ENCODE peak calls at places on chromosome 10, in seven cellular contexts. One of them, this sample, is unnamed.
A peak's percentile ranks its signal among the peaks of the same experiment; 100 is the strongest.

GRCh38 chr10:132478341-132479023 is 59.1 kb upstream of the INPP5A start:
- DNase-seq in endothelial cell of umbilical vein: no peak
- DNase-seq in IMR-90: no peak
- DNase-seq in upper lobe of right lung: peak; percentile 53
- DNase-seq in lower lobe of right lung: peak; percentile 39
- DNase-seq in lung: no peak
- DNase-seq in cardiac muscle cell: no peak
- DNase-seq in this sample: no peak

GRCh38 chr10:113523071-113523470 is 29.8 kb upstream of the HABP2 start:
- DNase-seq in endothelial cell of umbilical vein: no peak
- DNase-seq in IMR-90: no peak
- DNase-seq in upper lobe of right lung: no peak
- DNase-seq in lower lobe of right lung: no peak
- DNase-seq in lung: no peak
- DNase-seq in cardiac muscle cell: peak; percentile 26
- DNase-seq in this sample: no peak

GRCh38 chr10:101301111-101301731 is 52.7 kb upstream of the BTRC start:
- DNase-seq in endothelial cell of umbilical vein: peak; percentile 44
- DNase-seq in IMR-90: peak; percentile 44
- DNase-seq in upper lobe of right lung: no peak
- DNase-seq in lower lobe of right lung: no peak
- DNase-seq in lung: no peak
- DNase-seq in cardiac muscle cell: peak; percentile 67
- DNase-seq in this sample: no peak

GRCh38 chr10:96259150-96259549 is 12.2 kb downstream of the BLNK start:
- DNase-seq in endothelial cell of umbilical vein: no peak
- DNase-seq in IMR-90: no peak
- DNase-seq in upper lobe of right lung: no peak
- DNase-seq in lower lobe of right lung: no peak
- DNase-seq in lung: no peak
- DNase-seq in cardiac muscle cell: no peak
- DNase-seq in this sample: no peak

GRCh38 chr10:131645756-131646155 is 255.1 kb upstream of the PPP2R2D start:
- DNase-seq in endothelial cell of umbilical vein: no peak
- DNase-seq in IMR-90: no peak
- DNase-seq in upper lobe of right lung: peak; percentile 53
- DNase-seq in lower lobe of right lung: no peak
- DNase-seq in lung: no peak
- DNase-seq in cardiac muscle cell: no peak
- DNase-seq in this sample: no peak

GRCh38 chr10:117168729-117169128 is 28.6 kb upstream of the KCNK18 start:
- DNase-seq in endothelial cell of umbilical vein: no peak
- DNase-seq in IMR-90: no peak
- DNase-seq in upper lobe of right lung: no peak
- DNase-seq in lower lobe of right lung: no peak
- DNase-seq in lung: no peak
- DNase-seq in cardiac muscle cell: no peak
- DNase-seq in this sample: no peak

GRCh38 chr10:128469515-128469914 is 343.3 kb upstream of the MKI67 start:
- DNase-seq in endothelial cell of umbilical vein: no peak
- DNase-seq in IMR-90: no peak
- DNase-seq in upper lobe of right lung: no peak
- DNase-seq in lower lobe of right lung: no peak
- DNase-seq in lung: no peak
- DNase-seq in cardiac muscle cell: no peak
- DNase-seq in this sample: no peak

GRCh38 chr10:133481657-133482056 is 27.9 kb downstream of the SCART1 start:
- DNase-seq in endothelial cell of umbilical vein: no peak
- DNase-seq in IMR-90: no peak
- DNase-seq in upper lobe of right lung: no peak
- DNase-seq in lower lobe of right lung: no peak
- DNase-seq in lung: no peak
- DNase-seq in cardiac muscle cell: no peak
- DNase-seq in this sample: no peak

GRCh38 chr10:114487815-114488536 is 83.7 kb upstream of the AFAP1L2 start:
- DNase-seq in endothelial cell of umbilical vein: no peak
- DNase-seq in IMR-90: peak; percentile 45
- DNase-seq in upper lobe of right lung: no peak
- DNase-seq in lower lobe of right lung: no peak
- DNase-seq in lung: no peak
- DNase-seq in cardiac muscle cell: no peak
- DNase-seq in this sample: no peak

GRCh38 chr10:76115471-76116155 is 684.2 kb downstream of the LRMDA start:
- DNase-seq in endothelial cell of umbilical vein: no peak
- DNase-seq in IMR-90: no peak
- DNase-seq in upper lobe of right lung: no peak
- DNase-seq in lower lobe of right lung: no peak
- DNase-seq in lung: no peak
- DNase-seq in cardiac muscle cell: no peak
- DNase-seq in this sample: no peak

GRCh38 chr10:75776738-75777504 is 345.5 kb downstream of the LRMDA start:
- DNase-seq in endothelial cell of umbilical vein: no peak
- DNase-seq in IMR-90: no peak
- DNase-seq in upper lobe of right lung: no peak
- DNase-seq in lower lobe of right lung: no peak
- DNase-seq in lung: no peak
- DNase-seq in cardiac muscle cell: no peak
- DNase-seq in this sample: no peak

GRCh38 chr10:74177140-74177677 is 26.2 kb downstream of the ADK start:
- DNase-seq in endothelial cell of umbilical vein: no peak
- DNase-seq in IMR-90: peak; percentile 17
- DNase-seq in upper lobe of right lung: peak; percentile 79
- DNase-seq in lower lobe of right lung: peak; percentile 64
- DNase-seq in lung: peak; percentile 39
- DNase-seq in cardiac muscle cell: peak; percentile 18
- DNase-seq in this sample: no peak

GRCh38 chr10:126508535-126509040 is 120.3 kb upstream of the ADAM12 start:
- DNase-seq in endothelial cell of umbilical vein: no peak
- DNase-seq in IMR-90: no peak
- DNase-seq in upper lobe of right lung: no peak
- DNase-seq in lower lobe of right lung: no peak
- DNase-seq in lung: peak; percentile 18
- DNase-seq in cardiac muscle cell: no peak
- DNase-seq in this sample: no peak

GRCh38 chr10:88227342-88228018 is 355.6 kb downstream of the RNLS start:
- DNase-seq in endothelial cell of umbilical vein: no peak
- DNase-seq in IMR-90: peak; percentile 85
- DNase-seq in upper lobe of right lung: no peak
- DNase-seq in lower lobe of right lung: no peak
- DNase-seq in lung: no peak
- DNase-seq in cardiac muscle cell: peak; percentile 86
- DNase-seq in this sample: no peak

GRCh38 chr10:89207801-89208551 is 859 bp upstream of the CH25H start:
- DNase-seq in endothelial cell of umbilical vein: no peak
- DNase-seq in IMR-90: no peak
- DNase-seq in upper lobe of right lung: peak; percentile 79
- DNase-seq in lower lobe of right lung: peak; percentile 73
- DNase-seq in lung: no peak
- DNase-seq in cardiac muscle cell: no peak
- DNase-seq in this sample: peak; percentile 22

GRCh38 chr10:72736176-72736795 is 44.3 kb downstream of the MCU start:
- DNase-seq in endothelial cell of umbilical vein: peak; percentile 96
- DNase-seq in IMR-90: peak; percentile 49
- DNase-seq in upper lobe of right lung: no peak
- DNase-seq in lower lobe of right lung: no peak
- DNase-seq in lung: no peak
- DNase-seq in cardiac muscle cell: peak; percentile 87
- DNase-seq in this sample: no peak

GRCh38 chr10:100146875-100147665 is 38.8 kb downstream of the ERLIN1 start:
- DNase-seq in endothelial cell of umbilical vein: no peak
- DNase-seq in IMR-90: no peak
- DNase-seq in upper lobe of right lung: no peak
- DNase-seq in lower lobe of right lung: no peak
- DNase-seq in lung: no peak
- DNase-seq in cardiac muscle cell: peak; percentile 16
- DNase-seq in this sample: no peak

DNA sequence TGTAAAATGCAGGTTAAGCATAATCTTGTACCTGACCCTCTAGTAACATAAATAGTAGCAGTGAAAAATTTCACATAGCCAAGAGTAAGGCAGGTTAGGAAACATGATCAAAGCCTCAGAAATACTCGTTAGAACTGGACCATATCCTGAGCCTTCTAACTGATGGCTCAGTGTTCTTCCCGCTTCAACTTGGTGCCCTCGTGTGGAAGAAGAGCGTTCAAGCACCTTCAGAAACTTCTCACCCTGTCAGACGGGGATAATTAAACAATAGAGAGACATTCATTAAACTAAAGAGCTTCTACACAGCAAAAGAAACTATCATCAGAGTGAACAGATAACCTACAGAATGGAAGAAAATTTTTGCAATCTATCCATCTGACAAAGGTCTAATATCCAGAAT is 124.5 kb downstream of the MYOF start:
- DNase-seq in endothelial cell of umbilical vein: peak; percentile 51
- DNase-seq in IMR-90: peak; percentile 32
- DNase-seq in upper lobe of right lung: no peak
- DNase-seq in lower lobe of right lung: no peak
- DNase-seq in lung: no peak
- DNase-seq in cardiac muscle cell: peak; percentile 62
- DNase-seq in this sample: no peak
- TF ChIP-seq CTCF in endothelial cell of umbilical vein: peak; percentile 43
- TF ChIP-seq CTCF in IMR-90: peak; percentile 45
- TF ChIP-seq CTCF in upper lobe of right lung: peak; percentile 40
- TF ChIP-seq CTCF in lower lobe of right lung: peak; percentile 41
- TF ChIP-seq CTCF in lung: no peak
- TF ChIP-seq CTCF in cardiac muscle cell: peak; percentile 66
- TF ChIP-seq CTCF in this sample: peak; percentile 58

DNA sequence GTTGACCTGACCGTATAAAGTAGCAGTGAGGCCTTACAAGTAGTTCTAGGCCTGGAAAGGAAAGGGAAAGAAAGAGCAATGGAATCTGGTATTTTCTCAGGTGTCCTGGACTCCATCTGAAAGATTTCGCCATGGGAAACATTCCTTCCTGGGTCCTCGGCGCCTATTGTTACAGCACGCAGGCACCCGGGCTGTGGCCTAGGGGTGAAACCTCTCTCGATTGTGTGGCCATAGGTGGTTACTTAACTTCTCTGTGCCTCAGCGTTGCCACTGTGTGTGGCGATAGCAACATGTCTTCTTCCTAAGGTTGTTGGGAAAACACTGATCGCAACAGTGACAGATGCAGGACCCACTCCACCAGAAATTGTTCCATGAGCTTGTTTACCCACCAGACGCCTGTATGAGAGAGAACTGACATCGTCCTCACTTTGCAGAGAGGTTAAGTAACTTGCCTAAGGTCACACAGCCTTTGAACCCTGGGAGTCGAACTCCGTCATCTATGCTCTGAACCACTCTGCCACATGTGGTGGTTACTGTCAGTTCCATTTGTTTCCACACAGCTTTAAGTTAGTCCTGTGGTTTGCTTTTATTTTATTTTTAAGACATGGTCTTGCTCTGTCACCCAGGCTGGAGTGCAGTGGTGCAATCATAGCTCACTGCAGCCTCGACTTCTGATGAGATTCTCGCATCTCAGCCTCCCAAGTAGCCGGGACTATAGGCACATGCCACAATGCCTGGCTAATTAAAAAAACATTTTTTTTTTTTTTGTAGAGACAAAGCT is 73.4 kb downstream of the LHPP start:
- DNase-seq in endothelial cell of umbilical vein: no peak
- DNase-seq in IMR-90: no peak
- DNase-seq in upper lobe of right lung: no peak
- DNase-seq in lower lobe of right lung: no peak
- DNase-seq in lung: no peak
- DNase-seq in cardiac muscle cell: no peak
- DNase-seq in this sample: no peak
- H3K4me3 ChIP-seq in endothelial cell of umbilical vein: no peak overlapping the region
- H3K4me3 ChIP-seq in IMR-90: no peak overlapping the region
- H3K4me3 ChIP-seq in upper lobe of right lung: no peak overlapping the region
- H3K4me3 ChIP-seq in lower lobe of right lung: no peak overlapping the region
- H3K4me3 ChIP-seq in lung: no peak overlapping the region
- H3K4me3 ChIP-seq in cardiac muscle cell: no peak overlapping the region
- H3K4me3 ChIP-seq in this sample: no peak overlapping the region

DNA sequence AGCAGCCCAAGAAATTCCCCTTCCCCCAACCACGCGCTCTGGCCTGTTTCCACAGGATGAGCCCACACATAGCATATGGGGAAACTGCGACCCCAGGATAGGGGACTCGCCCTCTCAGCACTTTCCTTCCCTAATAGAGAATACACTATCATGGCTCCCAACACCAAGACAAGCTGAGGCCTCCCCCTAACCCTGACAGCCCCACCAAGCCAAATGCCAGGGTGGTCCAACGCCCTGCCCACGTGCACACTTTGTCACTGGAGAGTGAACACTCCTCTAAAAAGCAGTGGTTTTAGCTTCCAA is 11.0 kb downstream of the PSD start:
- DNase-seq in endothelial cell of umbilical vein: no peak
- DNase-seq in IMR-90: no peak
- DNase-seq in upper lobe of right lung: no peak
- DNase-seq in lower lobe of right lung: no peak
- DNase-seq in lung: no peak
- DNase-seq in cardiac muscle cell: no peak
- DNase-seq in this sample: no peak
- H3K27me3 ChIP-seq in endothelial cell of umbilical vein: peaks cover 44% of the 10 kb centered on the region
- H3K27me3 ChIP-seq in IMR-90: peaks cover 36% of the 10 kb centered on the region
- H3K27me3 ChIP-seq in upper lobe of right lung: peaks cover 49% of the 10 kb centered on the region
- H3K27me3 ChIP-seq in lower lobe of right lung: peaks cover 49% of the 10 kb centered on the region
- H3K27me3 ChIP-seq in lung: no peaks in the 10 kb centered on the region
- H3K27me3 ChIP-seq in cardiac muscle cell: peaks cover 32% of the 10 kb centered on the region
- H3K27me3 ChIP-seq in this sample: peaks cover 6% of the 10 kb centered on the region

DNA sequence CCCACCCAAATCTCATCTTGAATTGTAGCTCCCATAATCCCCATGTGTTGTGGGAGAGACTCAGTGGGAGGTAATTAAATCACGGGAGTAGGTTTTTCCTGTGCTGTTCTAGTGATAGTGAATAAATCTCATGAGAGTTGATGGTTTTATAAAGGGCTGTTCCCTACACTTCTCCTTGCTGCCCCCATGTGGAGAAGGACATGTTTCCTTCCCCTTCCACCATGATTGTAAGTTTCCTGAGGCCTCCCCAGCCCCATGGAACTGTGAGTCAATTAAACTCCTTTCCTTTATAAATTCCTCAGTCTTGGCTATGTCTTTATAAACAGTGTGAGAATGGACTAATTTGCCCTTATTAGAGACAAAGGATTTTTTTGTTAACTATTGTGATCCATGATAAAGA is 48.5 kb upstream of the MKX start:
- DNase-seq in endothelial cell of umbilical vein: no peak
- DNase-seq in IMR-90: peak; percentile 5
- DNase-seq in upper lobe of right lung: no peak
- DNase-seq in lower lobe of right lung: no peak
- DNase-seq in lung: no peak
- DNase-seq in cardiac muscle cell: peak; percentile 1
- DNase-seq in this sample: no peak
- TF ChIP-seq CTCF in endothelial cell of umbilical vein: no peak
- TF ChIP-seq CTCF in IMR-90: peak; percentile 27
- TF ChIP-seq CTCF in upper lobe of right lung: peak; percentile 19
- TF ChIP-seq CTCF in lower lobe of right lung: no peak
- TF ChIP-seq CTCF in lung: no peak
- TF ChIP-seq CTCF in cardiac muscle cell: no peak
- TF ChIP-seq CTCF in this sample: peak; percentile 21

GRCh38 chr10:26438534-26439269 is 561 bp downstream of the APBB1IP start:
- DNase-seq in endothelial cell of umbilical vein: no peak
- DNase-seq in IMR-90: no peak
- DNase-seq in upper lobe of right lung: peak; percentile 87
- DNase-seq in lower lobe of right lung: peak; percentile 82
- DNase-seq in lung: peak; percentile 43
- DNase-seq in cardiac muscle cell: peak; percentile 17
- DNase-seq in this sample: peak; percentile 75
- H3K4me3 ChIP-seq in endothelial cell of umbilical vein: no peak overlapping the region
- H3K4me3 ChIP-seq in IMR-90: no peak overlapping the region
- H3K4me3 ChIP-seq in upper lobe of right lung: peak overlapping the region; percentile 63
- H3K4me3 ChIP-seq in lower lobe of right lung: peak overlapping the region; percentile 62
- H3K4me3 ChIP-seq in lung: peak overlapping the region; percentile 60
- H3K4me3 ChIP-seq in cardiac muscle cell: no peak overlapping the region
- H3K4me3 ChIP-seq in this sample: peak overlapping the region; percentile 74